ENCODE peak calls at places on chromosomes 3 and 15, in four cellular contexts. One of them, this sample, is unnamed.

GRCh38 chr3:113575191-113575590 is 42.8 kb downstream of the SIDT1 start:
- DNase-seq in AG04449: no peak
- DNase-seq in OCI-LY7: no peak
- DNase-seq in A549: peak; percentile 59
- DNase-seq in this sample: no peak

GRCh38 chr3:45434996-45435395 is 46.6 kb downstream of the LARS2 start:
- DNase-seq in AG04449: no peak
- DNase-seq in A549: no peak
- DNase-seq in OCI-LY7: no peak
- DNase-seq in this sample: no peak

GRCh38 chr3:120559228-120560061 is 36.7 kb upstream of the NDUFB4 start:
- DNase-seq in A549: peak; percentile 33
- DNase-seq in OCI-LY7: no peak
- DNase-seq in AG04449: no peak
- DNase-seq in this sample: peak; percentile 13

GRCh38 chr3:58299839-58300516 is 6.1 kb upstream of the RPP14 start:
- DNase-seq in OCI-LY7: peak; percentile 45
- DNase-seq in AG04449: no peak
- DNase-seq in A549: peak; percentile 49
- DNase-seq in this sample: peak; percentile 21

GRCh38 chr3:70959506-70959905 is 624.0 kb downstream of the FOXP1 start:
- DNase-seq in OCI-LY7: no peak
- DNase-seq in A549: no peak
- DNase-seq in AG04449: no peak
- DNase-seq in this sample: no peak

GRCh38 chr15:52529289-52529929 is 729 bp upstream of the MYO5A start:
- DNase-seq in A549: peak; percentile 15
- DNase-seq in AG04449: no peak
- DNase-seq in OCI-LY7: peak; percentile 59
- DNase-seq in this sample: no peak

GRCh38 chr15:57957113-57957512 is 108.4 kb downstream of the ALDH1A2 start:
- DNase-seq in A549: no peak
- DNase-seq in OCI-LY7: no peak
- DNase-seq in AG04449: no peak
- DNase-seq in this sample: no peak

GRCh38 chr3:55446860-55447259 is 40.2 kb downstream of the WNT5A start:
- DNase-seq in A549: no peak
- DNase-seq in OCI-LY7: no peak
- DNase-seq in AG04449: no peak
- DNase-seq in this sample: no peak

GRCh38 chr3:14876942-14877341 is 58.2 kb downstream of the FGD5 start:
- DNase-seq in OCI-LY7: no peak
- DNase-seq in AG04449: no peak
- DNase-seq in A549: peak; percentile 76
- DNase-seq in this sample: no peak

GRCh38 chr15:50857763-50858162 is 50.7 kb upstream of the AP4E1 start:
- DNase-seq in A549: no peak
- DNase-seq in AG04449: no peak
- DNase-seq in OCI-LY7: no peak
- DNase-seq in this sample: no peak

GRCh38 chr3:169774186-169774585 is 990 bp downstream of the MYNN start:
- DNase-seq in AG04449: no peak
- DNase-seq in OCI-LY7: no peak
- DNase-seq in A549: no peak
- DNase-seq in this sample: no peak

GRCh38 chr3:169771651-169772529 is 1.3 kb upstream of the MYNN start:
- DNase-seq in AG04449: no peak
- DNase-seq in OCI-LY7: peak; percentile 85
- DNase-seq in A549: peak; percentile 85
- DNase-seq in this sample: peak; percentile 40

GRCh38 chr3:169769287-169770181 is at the start of gene ACTRT3:
- DNase-seq in OCI-LY7: peak; percentile 83
- DNase-seq in A549: peak; percentile 73
- DNase-seq in AG04449: no peak
- DNase-seq in this sample: no peak

GRCh38 chr3:169772530-169772950 is 656 bp upstream of the MYNN start:
- DNase-seq in A549: peak; percentile 89
- DNase-seq in OCI-LY7: peak; percentile 82
- DNase-seq in AG04449: no peak
- DNase-seq in this sample: peak; percentile 45

GRCh38 chr3:169772951-169773816 is at the start of gene MYNN:
- DNase-seq in OCI-LY7: peak; percentile 93
- DNase-seq in AG04449: no peak
- DNase-seq in A549: peak; percentile 91
- DNase-seq in this sample: peak; percentile 41
- TF ChIP-seq CTCF in OCI-LY7: peak; percentile 50
- TF ChIP-seq CTCF in AG04449: no peak
- TF ChIP-seq CTCF in A549: no peak
- TF ChIP-seq CTCF in this sample: no peak

GRCh38 chr3:171110715-171111114 is 84.2 kb upstream of the SLC2A2 start:
- DNase-seq in A549: no peak
- DNase-seq in AG04449: no peak
- DNase-seq in OCI-LY7: no peak
- DNase-seq in this sample: no peak

GRCh38 chr3:171115667-171116066 is 89.1 kb upstream of the SLC2A2 start:
- DNase-seq in AG04449: no peak
- DNase-seq in OCI-LY7: no peak
- DNase-seq in A549: no peak
- DNase-seq in this sample: no peak

GRCh38 chr3:171116365-171116764 is 89.8 kb upstream of the SLC2A2 start:
- DNase-seq in OCI-LY7: no peak
- DNase-seq in A549: no peak
- DNase-seq in AG04449: no peak
- DNase-seq in this sample: no peak

GRCh38 chr3:171116802-171117395 is 90.4 kb upstream of the SLC2A2 start:
- DNase-seq in AG04449: no peak
- DNase-seq in A549: no peak
- DNase-seq in OCI-LY7: no peak
- DNase-seq in this sample: no peak

GRCh38 chr3:171113716-171114115 is 87.2 kb upstream of the SLC2A2 start:
- DNase-seq in OCI-LY7: peak; percentile 8
- DNase-seq in AG04449: no peak
- DNase-seq in A549: peak; percentile 8
- DNase-seq in this sample: no peak
- TF ChIP-seq CTCF in OCI-LY7: peak; percentile 40
- TF ChIP-seq CTCF in AG04449: peak; percentile 20
- TF ChIP-seq CTCF in A549: no peak
- TF ChIP-seq CTCF in this sample: peak; percentile 7

GRCh38 chr3:47504113-47504512 is 9.4 kb downstream of the ELP6 start:
- DNase-seq in A549: no peak
- DNase-seq in AG04449: no peak
- DNase-seq in OCI-LY7: no peak
- DNase-seq in this sample: no peak

GRCh38 chr3:47503033-47503432 is 10.5 kb downstream of the ELP6 start:
- DNase-seq in AG04449: no peak
- DNase-seq in A549: no peak
- DNase-seq in OCI-LY7: no peak
- DNase-seq in this sample: no peak
- TF ChIP-seq CTCF in AG04449: no peak
- TF ChIP-seq CTCF in A549: no peak
- TF ChIP-seq CTCF in OCI-LY7: no peak
- TF ChIP-seq CTCF in this sample: no peak

DNA sequence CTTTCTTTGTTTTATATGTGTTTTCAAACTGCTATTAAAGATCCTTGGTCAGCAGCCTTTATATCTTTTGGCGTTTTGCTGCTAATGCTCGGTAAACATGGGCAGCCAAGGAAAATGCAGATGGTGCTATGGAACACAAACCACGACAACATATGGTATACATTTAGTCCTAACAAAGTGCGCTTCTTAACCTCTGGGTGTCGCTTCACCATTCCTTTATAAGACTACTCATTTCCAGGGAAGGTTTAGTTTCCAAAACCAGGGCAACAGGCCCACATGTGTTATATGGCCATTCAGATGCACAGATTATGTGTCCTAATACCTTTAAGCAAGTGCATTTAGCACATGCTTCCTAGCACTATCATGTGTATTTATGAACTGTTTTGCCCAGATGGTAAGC is 14.7 kb downstream of the SHOX2 start:
- DNase-seq in AG04449: no peak
- DNase-seq in OCI-LY7: no peak
- DNase-seq in A549: peak; percentile 50
- DNase-seq in this sample: no peak
- TF ChIP-seq CTCF in AG04449: peak; percentile 57
- TF ChIP-seq CTCF in OCI-LY7: no peak
- TF ChIP-seq CTCF in A549: peak; percentile 56
- TF ChIP-seq CTCF in this sample: peak; percentile 54

GRCh38 chr15:86079491-86080266 is at the start of gene AGBL1:
- DNase-seq in A549: no peak
- DNase-seq in AG04449: no peak
- DNase-seq in OCI-LY7: no peak
- DNase-seq in this sample: no peak
- TF ChIP-seq CTCF in A549: no peak
- TF ChIP-seq CTCF in AG04449: no peak
- TF ChIP-seq CTCF in OCI-LY7: no peak
- TF ChIP-seq CTCF in this sample: no peak

This sample was measured in AG09309.